ENCODE peak calls at places on chromosome X, in five cellular contexts. I, W, E, G and Q are unnamed samples.

GRCh38 chrX:71543316-71543715 is 10.4 kb downstream of the OGT start:
- DNase-seq in I (no peak), W (no peak), E (no peak), G (no peak), Q (no peak)

GRCh38 chrX:130108647-130109428 is 1.5 kb downstream of the ELF4 start:
- DNase-seq in I (no peak), W (peak; percentile 69), E (no peak), G (no peak), Q (no peak)

GRCh38 chrX:85622635-85623034 is 243.2 kb upstream of the POF1B start:
- DNase-seq in I (no peak), W (no peak), E (no peak), G (no peak), Q (no peak)

GRCh38 chrX:36898301-36898700 is 109.9 kb upstream of the FAM47C start:
- DNase-seq in I (no peak), W (no peak), E (no peak), G (no peak), Q (no peak)

GRCh38 chrX:15441464-15441863 is 51.7 kb downstream of the PIR start:
- DNase-seq in I (no peak), W (no peak), E (no peak), G (no peak), Q (no peak)

GRCh38 chrX:13357925-13358324 is 38.1 kb upstream of the ATXN3L start:
- DNase-seq in I (no peak), W (no peak), E (no peak), G (no peak), Q (no peak)

GRCh38 chrX:133215747-133216146 is 2.4 kb downstream of the TFDP3 start:
- DNase-seq in I (no peak), W (no peak), E (no peak), G (no peak), Q (no peak)

GRCh38 chrX:110282922-110283321 is 35.0 kb downstream of the AMMECR1 start:
- DNase-seq in I (no peak), W (no peak), E (peak; percentile 5), G (no peak), Q (no peak)

GRCh38 chrX:69361286-69361926 is 142.7 kb upstream of the NALF2 start:
- DNase-seq in I (no peak), W (no peak), E (no peak), G (peak; percentile 25), Q (no peak)

GRCh38 chrX:110182865-110183264 is 135.0 kb downstream of the AMMECR1 start:
- DNase-seq in I (no peak), W (no peak), E (no peak), G (no peak), Q (no peak)

GRCh38 chrX:97065066-97065465 is 181.4 kb downstream of the RPA4 start:
- DNase-seq in I (no peak), W (no peak), E (no peak), G (no peak), Q (no peak)

GRCh38 chrX:149618871-149619270 is 12.7 kb downstream of the TMEM185A start:
- DNase-seq in I (no peak), W (no peak), E (no peak), G (no peak), Q (no peak)

GRCh38 chrX:149713279-149714050 is 1.6 kb downstream of the MAGEA11 start:
- DNase-seq in I (no peak), W (no peak), E (no peak), G (no peak), Q (no peak)

GRCh38 chrX:120559799-120560198 is 963 bp downstream of the CUL4B start:
- DNase-seq in I (no peak), W (peak; percentile 3), E (no peak), G (no peak), Q (no peak)

GRCh38 chrX:103309860-103310591 is 764 bp downstream of the BEX2 start:
- DNase-seq in I (no peak), W (no peak), E (no peak), G (no peak), Q (no peak)

GRCh38 chrX:150363561-150364346 is 637 bp downstream of the MAMLD1 start:
- DNase-seq in I (no peak), W (peak; percentile 41), E (no peak), G (peak; percentile 27), Q (no peak)

GRCh38 chrX:41499195-41499594 is 52.1 kb downstream of the NYX start:
- DNase-seq in I (no peak), W (no peak), E (no peak), G (no peak), Q (no peak)

GRCh38 chrX:39886282-39886681 is 211.5 kb downstream of the BCOR start:
- DNase-seq in I (no peak), W (no peak), E (no peak), G (no peak), Q (no peak)

GRCh38 chrX:139423186-139423585 is 107.4 kb upstream of the F9 start:
- DNase-seq in I (no peak), W (no peak), E (no peak), G (no peak), Q (no peak)

GRCh38 chrX:97504435-97504834 is 620.7 kb downstream of the RPA4 start:
- DNase-seq in I (no peak), W (no peak), E (no peak), G (no peak), Q (no peak)

GRCh38 chrX:77743720-77744119 is 42.3 kb downstream of the ATRX start:
- DNase-seq in I (no peak), W (no peak), E (no peak), G (no peak), Q (no peak)

GRCh38 chrX:49242545-49243066 is 7.3 kb downstream of the CCDC22 start:
- DNase-seq in I (no peak), W (no peak), E (no peak), G (no peak), Q (no peak)

GRCh38 chrX:150581093-150581775 is 12.8 kb downstream of the MTM1 start:
- DNase-seq in I (no peak), W (no peak), E (peak; percentile 35), G (no peak), Q (no peak)

DNA sequence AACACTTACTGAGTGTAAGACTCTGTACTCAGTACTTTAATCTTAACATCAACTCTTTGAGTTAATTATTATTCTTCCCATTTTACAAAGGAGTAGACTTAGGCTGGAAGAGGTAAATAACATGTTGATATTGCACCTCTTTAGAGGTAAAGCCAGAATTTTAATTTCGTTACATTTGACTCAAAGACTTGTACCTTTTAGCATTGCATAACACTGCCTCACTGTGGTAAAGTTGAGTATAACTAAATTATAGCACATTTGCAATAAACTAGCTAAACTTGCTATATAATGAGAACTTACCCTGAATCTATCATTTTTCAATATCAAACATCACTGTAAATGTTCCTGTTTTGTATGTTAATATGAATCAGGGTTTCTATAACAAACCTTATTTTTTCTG is 218.5 kb downstream of the PRR32 start:
- DNase-seq in I (no peak), W (no peak), E (no peak), G (no peak), Q (no peak)
- TF ChIP-seq CTCF in I (no peak), W (no peak), E (no peak), G (no peak), Q (no peak)

DNA sequence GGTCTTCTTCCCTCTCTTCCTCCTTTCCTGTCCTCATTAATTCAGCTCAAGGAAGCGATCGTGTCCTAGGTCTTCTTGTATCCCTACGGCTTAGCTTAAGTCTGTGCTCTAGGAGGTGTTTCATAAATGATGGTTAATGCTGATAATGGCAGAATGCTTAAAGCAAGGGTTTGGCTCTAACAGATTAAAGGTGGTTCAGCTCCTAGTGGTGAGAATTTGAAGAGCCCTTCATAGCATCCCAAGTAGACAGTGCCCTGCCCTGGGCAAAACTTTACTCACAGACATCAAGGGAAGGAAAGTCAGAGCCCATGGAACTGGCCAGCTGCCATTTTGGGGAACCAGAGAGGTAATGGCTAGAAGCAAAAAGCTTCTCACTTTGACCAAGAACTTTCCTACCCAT is 47.0 kb upstream of the PGRMC1 start:
- DNase-seq in I (no peak), W (no peak), E (no peak), G (no peak), Q (no peak)
- TF ChIP-seq CTCF in I (no peak), W (no peak), E (peak; percentile 9), G (no peak), Q (no peak)

GRCh38 chrX:153649178-153649914 is 2.3 kb downstream of the DUSP9 start:
- DNase-seq in I (peak; percentile 26), W (peak; percentile 51), E (no peak), G (peak; percentile 10), Q (no peak)
- TF ChIP-seq CTCF in I (peak; percentile 6), W (peak; percentile 45), E (no peak), G (no peak), Q (no peak)

DNA sequence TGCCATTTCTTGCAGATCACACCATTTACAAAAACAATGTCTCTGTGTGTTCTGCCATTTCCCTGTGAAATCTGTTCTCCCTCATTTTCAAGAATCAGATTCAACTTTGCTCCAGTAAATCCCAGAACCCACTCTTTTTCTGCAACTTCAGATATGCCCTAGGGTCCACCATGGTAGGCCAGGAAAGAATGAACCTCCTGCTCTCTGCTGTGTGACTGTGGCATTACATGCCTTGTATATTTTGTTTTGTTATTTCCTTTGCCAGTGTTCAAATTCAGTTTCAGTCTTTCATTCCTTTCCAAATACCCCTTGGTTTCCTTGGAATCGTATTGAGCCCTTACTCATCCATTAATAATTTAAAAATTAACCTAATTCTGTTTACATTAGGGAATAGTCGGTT is 290.2 kb upstream of the VCX start:
- DNase-seq in I (no peak), W (no peak), E (no peak), G (no peak), Q (no peak)
- TF ChIP-seq CTCF in I (no peak), W (no peak), E (no peak), G (no peak), Q (no peak)

DNA sequence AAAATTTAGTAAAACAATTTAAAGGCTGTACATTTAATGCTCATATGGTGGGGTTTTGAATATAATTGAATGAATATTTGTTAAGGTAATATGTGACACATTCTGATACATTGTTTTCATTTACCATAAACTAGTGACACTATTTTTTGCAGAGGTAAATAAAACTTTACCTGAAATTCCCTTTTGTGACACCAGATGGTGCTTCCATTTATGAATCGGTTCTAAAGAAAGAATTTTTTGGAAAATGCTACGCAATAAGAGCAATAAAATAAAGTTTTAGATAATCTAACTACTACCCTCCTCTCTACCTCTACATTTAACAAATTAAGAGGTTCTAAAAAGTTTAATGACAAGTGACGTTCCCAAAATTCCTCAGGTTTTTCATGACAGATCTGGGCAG is 448.9 kb downstream of the MAGEB5 start:
- DNase-seq in I (no peak), W (no peak), E (no peak), G (no peak), Q (no peak)
- TF ChIP-seq CTCF in I (no peak), W (no peak), E (no peak), G (no peak), Q (no peak)